ENCODE peak calls at places on chromosomes 6 and 20, in six cellular contexts. One of them, this sample, is unnamed.
A peak's percentile ranks its signal among the peaks of the same experiment; 100 is the strongest.

GRCh38 chr6:2809015-2809414 is 32.6 kb downstream of the SERPINB1 start:
- DNase-seq in ovary: no peak
- DNase-seq in stomach: no peak
- DNase-seq in CD8-positive, alpha-beta T cell: no peak
- DNase-seq in fibroblast of lung: no peak
- DNase-seq in heart left ventricle: no peak
- DNase-seq in this sample: no peak

GRCh38 chr6:13229205-13230085 is 98.9 kb downstream of the TBC1D7 start:
- DNase-seq in ovary: no peak
- DNase-seq in stomach: no peak
- DNase-seq in CD8-positive, alpha-beta T cell: no peak
- DNase-seq in fibroblast of lung: no peak
- DNase-seq in heart left ventricle: no peak
- DNase-seq in this sample: no peak

GRCh38 chr6:4687989-4688947 is 87.9 kb upstream of the CDYL start:
- DNase-seq in ovary: no peak
- DNase-seq in stomach: no peak
- DNase-seq in CD8-positive, alpha-beta T cell: no peak
- DNase-seq in fibroblast of lung: peak; percentile 89
- DNase-seq in heart left ventricle: no peak
- DNase-seq in this sample: no peak

GRCh38 chr20:31473331-31474096 is 1.4 kb downstream of the DEFB124 start:
- DNase-seq in ovary: no peak
- DNase-seq in stomach: no peak
- DNase-seq in CD8-positive, alpha-beta T cell: no peak
- DNase-seq in fibroblast of lung: no peak
- DNase-seq in heart left ventricle: no peak
- DNase-seq in this sample: no peak

GRCh38 chr20:34562643-34563042 is 4.1 kb downstream of the MAP1LC3A start:
- DNase-seq in ovary: no peak
- DNase-seq in stomach: no peak
- DNase-seq in CD8-positive, alpha-beta T cell: no peak
- DNase-seq in fibroblast of lung: peak; percentile 10
- DNase-seq in heart left ventricle: no peak
- DNase-seq in this sample: no peak

GRCh38 chr20:15708984-15709598 is 864.2 kb downstream of the KIF16B start:
- DNase-seq in ovary: peak; percentile 27
- DNase-seq in stomach: peak; percentile 37
- DNase-seq in CD8-positive, alpha-beta T cell: no peak
- DNase-seq in fibroblast of lung: peak; percentile 9
- DNase-seq in heart left ventricle: peak; percentile 24
- DNase-seq in this sample: peak; percentile 4

GRCh38 chr6:10413850-10414765 is 766 bp downstream of the TFAP2A start:
- DNase-seq in ovary: no peak
- DNase-seq in stomach: no peak
- DNase-seq in CD8-positive, alpha-beta T cell: no peak
- DNase-seq in fibroblast of lung: no peak
- DNase-seq in heart left ventricle: no peak
- DNase-seq in this sample: no peak

GRCh38 chr6:141580988-141581387 is 551.7 kb upstream of the GJE1 start:
- DNase-seq in ovary: no peak
- DNase-seq in stomach: no peak
- DNase-seq in CD8-positive, alpha-beta T cell: no peak
- DNase-seq in fibroblast of lung: peak; percentile 20
- DNase-seq in heart left ventricle: no peak
- DNase-seq in this sample: no peak

GRCh38 chr6:54244430-54244829 is 63.8 kb upstream of the TINAG start:
- DNase-seq in ovary: no peak
- DNase-seq in stomach: no peak
- DNase-seq in CD8-positive, alpha-beta T cell: no peak
- DNase-seq in fibroblast of lung: peak; percentile 50
- DNase-seq in heart left ventricle: no peak
- DNase-seq in this sample: no peak

GRCh38 chr6:20058912-20059311 is 153.4 kb downstream of the MBOAT1 start:
- DNase-seq in ovary: no peak
- DNase-seq in stomach: no peak
- DNase-seq in CD8-positive, alpha-beta T cell: no peak
- DNase-seq in fibroblast of lung: no peak
- DNase-seq in heart left ventricle: no peak
- DNase-seq in this sample: no peak

GRCh38 chr20:51457281-51457932 is 85.1 kb downstream of the NFATC2 start:
- DNase-seq in ovary: peak; percentile 70
- DNase-seq in stomach: no peak
- DNase-seq in CD8-positive, alpha-beta T cell: no peak
- DNase-seq in fibroblast of lung: peak; percentile 76
- DNase-seq in heart left ventricle: peak; percentile 52
- DNase-seq in this sample: no peak

GRCh38 chr20:2470432-2471193 is at the start of gene SNRPB:
- DNase-seq in ovary: peak; percentile 96
- DNase-seq in stomach: peak; percentile 98
- DNase-seq in CD8-positive, alpha-beta T cell: peak; percentile 93
- DNase-seq in fibroblast of lung: peak; percentile 100
- DNase-seq in heart left ventricle: peak; percentile 97
- DNase-seq in this sample: peak; percentile 93

GRCh38 chr6:87561012-87561411 is 28.8 kb downstream of the RARS2 start:
- DNase-seq in ovary: no peak
- DNase-seq in stomach: no peak
- DNase-seq in CD8-positive, alpha-beta T cell: no peak
- DNase-seq in fibroblast of lung: no peak
- DNase-seq in heart left ventricle: no peak
- DNase-seq in this sample: no peak

GRCh38 chr6:85632164-85632942 is 10.3 kb downstream of the SYNCRIP start:
- DNase-seq in ovary: no peak
- DNase-seq in stomach: no peak
- DNase-seq in CD8-positive, alpha-beta T cell: no peak
- DNase-seq in fibroblast of lung: no peak
- DNase-seq in heart left ventricle: no peak
- DNase-seq in this sample: no peak

GRCh38 chr6:121881974-121882667 is 446.7 kb downstream of the GJA1 start:
- DNase-seq in ovary: no peak
- DNase-seq in stomach: no peak
- DNase-seq in CD8-positive, alpha-beta T cell: no peak
- DNase-seq in fibroblast of lung: peak; percentile 70
- DNase-seq in heart left ventricle: no peak
- DNase-seq in this sample: no peak

GRCh38 chr6:101290346-101290745 is 103.2 kb upstream of the GRIK2 start:
- DNase-seq in ovary: no peak
- DNase-seq in stomach: no peak
- DNase-seq in CD8-positive, alpha-beta T cell: no peak
- DNase-seq in fibroblast of lung: no peak
- DNase-seq in heart left ventricle: no peak
- DNase-seq in this sample: no peak

GRCh38 chr20:40941023-40941655 is 87.5 kb upstream of the TOP1 start:
- DNase-seq in ovary: no peak
- DNase-seq in stomach: no peak
- DNase-seq in CD8-positive, alpha-beta T cell: no peak
- DNase-seq in fibroblast of lung: no peak
- DNase-seq in heart left ventricle: no peak
- DNase-seq in this sample: no peak

GRCh38 chr6:70474751-70475150 is 61.4 kb downstream of the FAM135A start:
- DNase-seq in ovary: no peak
- DNase-seq in stomach: no peak
- DNase-seq in CD8-positive, alpha-beta T cell: no peak
- DNase-seq in fibroblast of lung: peak; percentile 15
- DNase-seq in heart left ventricle: no peak
- DNase-seq in this sample: no peak

GRCh38 chr20:63471002-63471718 is 1.3 kb downstream of the KCNQ2 start:
- DNase-seq in ovary: no peak
- DNase-seq in stomach: no peak
- DNase-seq in CD8-positive, alpha-beta T cell: no peak
- DNase-seq in fibroblast of lung: no peak
- DNase-seq in heart left ventricle: no peak
- DNase-seq in this sample: no peak

GRCh38 chr6:162088091-162088490 is 639.5 kb downstream of the PRKN start:
- DNase-seq in ovary: no peak
- DNase-seq in stomach: no peak
- DNase-seq in CD8-positive, alpha-beta T cell: no peak
- DNase-seq in fibroblast of lung: no peak
- DNase-seq in heart left ventricle: no peak
- DNase-seq in this sample: no peak

GRCh38 chr20:1820137-1821074 is 74.8 kb upstream of the SIRPA start:
- DNase-seq in ovary: no peak
- DNase-seq in stomach: no peak
- DNase-seq in CD8-positive, alpha-beta T cell: no peak
- DNase-seq in fibroblast of lung: peak; percentile 68
- DNase-seq in heart left ventricle: no peak
- DNase-seq in this sample: no peak

GRCh38 chr20:9966966-9967365 is 67.8 kb upstream of the ANKEF1 start:
- DNase-seq in ovary: no peak
- DNase-seq in stomach: no peak
- DNase-seq in CD8-positive, alpha-beta T cell: no peak
- DNase-seq in fibroblast of lung: no peak
- DNase-seq in heart left ventricle: no peak
- DNase-seq in this sample: no peak

GRCh38 chr6:44529506-44529905 is 142.0 kb downstream of the CDC5L start:
- DNase-seq in ovary: no peak
- DNase-seq in stomach: no peak
- DNase-seq in CD8-positive, alpha-beta T cell: no peak
- DNase-seq in fibroblast of lung: no peak
- DNase-seq in heart left ventricle: no peak
- DNase-seq in this sample: no peak

GRCh38 chr6:44525761-44526351 is 138.3 kb downstream of the CDC5L start:
- DNase-seq in ovary: no peak
- DNase-seq in stomach: no peak
- DNase-seq in CD8-positive, alpha-beta T cell: no peak
- DNase-seq in fibroblast of lung: no peak
- DNase-seq in heart left ventricle: no peak
- DNase-seq in this sample: no peak

GRCh38 chr6:44528716-44529115 is 141.2 kb downstream of the CDC5L start:
- DNase-seq in ovary: no peak
- DNase-seq in stomach: no peak
- DNase-seq in CD8-positive, alpha-beta T cell: no peak
- DNase-seq in fibroblast of lung: no peak
- DNase-seq in heart left ventricle: no peak
- DNase-seq in this sample: no peak

GRCh38 chr6:44527961-44528644 is 140.6 kb downstream of the CDC5L start:
- DNase-seq in ovary: no peak
- DNase-seq in stomach: no peak
- DNase-seq in CD8-positive, alpha-beta T cell: no peak
- DNase-seq in fibroblast of lung: no peak
- DNase-seq in heart left ventricle: no peak
- DNase-seq in this sample: no peak

GRCh38 chr6:44527191-44527960 is 139.9 kb downstream of the CDC5L start:
- DNase-seq in ovary: no peak
- DNase-seq in stomach: no peak
- DNase-seq in CD8-positive, alpha-beta T cell: no peak
- DNase-seq in fibroblast of lung: no peak
- DNase-seq in heart left ventricle: no peak
- DNase-seq in this sample: no peak
- H3K4me3 ChIP-seq in ovary: no peak overlapping the region
- H3K4me3 ChIP-seq in stomach: no peak overlapping the region
- H3K4me3 ChIP-seq in CD8-positive, alpha-beta T cell: no peak overlapping the region
- H3K4me3 ChIP-seq in fibroblast of lung: no peak overlapping the region
- H3K4me3 ChIP-seq in heart left ventricle: no peak overlapping the region
- H3K4me3 ChIP-seq in this sample: no peak overlapping the region

GRCh38 chr20:57220187-57221165 is 46.0 kb downstream of the BMP7 start:
- DNase-seq in ovary: no peak
- DNase-seq in stomach: no peak
- DNase-seq in CD8-positive, alpha-beta T cell: no peak
- DNase-seq in fibroblast of lung: no peak
- DNase-seq in heart left ventricle: no peak
- DNase-seq in this sample: no peak
- H3K4me1 ChIP-seq in ovary: no peaks in the 10 kb centered on the region
- H3K4me1 ChIP-seq in stomach: no peaks in the 10 kb centered on the region
- H3K4me1 ChIP-seq in CD8-positive, alpha-beta T cell: no peaks in the 10 kb centered on the region
- H3K4me1 ChIP-seq in fibroblast of lung: no peaks in the 10 kb centered on the region
- H3K4me1 ChIP-seq in heart left ventricle: no peaks in the 10 kb centered on the region
- H3K4me1 ChIP-seq in this sample: no peaks in the 10 kb centered on the region

GRCh38 chr6:159359581-159360264 is 190.5 kb downstream of the FNDC1 start:
- DNase-seq in ovary: no peak
- DNase-seq in stomach: no peak
- DNase-seq in CD8-positive, alpha-beta T cell: no peak
- DNase-seq in fibroblast of lung: no peak
- DNase-seq in heart left ventricle: no peak
- DNase-seq in this sample: no peak
- H3K9me3 ChIP-seq in ovary: no peaks in the 10 kb centered on the region
- H3K9me3 ChIP-seq in stomach: no peaks in the 10 kb centered on the region
- H3K9me3 ChIP-seq in CD8-positive, alpha-beta T cell: no peaks in the 10 kb centered on the region
- H3K9me3 ChIP-seq in fibroblast of lung: no peaks in the 10 kb centered on the region
- H3K9me3 ChIP-seq in heart left ventricle: no peaks in the 10 kb centered on the region
- H3K9me3 ChIP-seq in this sample: no peaks in the 10 kb centered on the region

GRCh38 chr6:107741191-107741680 is 82.9 kb downstream of the SCML4 start:
- DNase-seq in ovary: no peak
- DNase-seq in stomach: no peak
- DNase-seq in CD8-positive, alpha-beta T cell: no peak
- DNase-seq in fibroblast of lung: no peak
- DNase-seq in heart left ventricle: no peak
- DNase-seq in this sample: no peak
- H3K4me3 ChIP-seq in ovary: no peak overlapping the region
- H3K4me3 ChIP-seq in stomach: no peak overlapping the region
- H3K4me3 ChIP-seq in CD8-positive, alpha-beta T cell: peak overlapping the region; percentile 30
- H3K4me3 ChIP-seq in fibroblast of lung: peak overlapping the region; percentile 33
- H3K4me3 ChIP-seq in heart left ventricle: no peak overlapping the region
- H3K4me3 ChIP-seq in this sample: peak overlapping the region; percentile 75

GRCh38 chr20:44586289-44586911 is 4.0 kb downstream of the PKIG start:
- DNase-seq in ovary: no peak
- DNase-seq in stomach: no peak
- DNase-seq in CD8-positive, alpha-beta T cell: no peak
- DNase-seq in fibroblast of lung: no peak
- DNase-seq in heart left ventricle: no peak
- DNase-seq in this sample: no peak
- H3K4me1 ChIP-seq in ovary: peaks cover 21% of the 10 kb centered on the region
- H3K4me1 ChIP-seq in stomach: peaks cover 49% of the 10 kb centered on the region
- H3K4me1 ChIP-seq in CD8-positive, alpha-beta T cell: no peaks in the 10 kb centered on the region
- H3K4me1 ChIP-seq in fibroblast of lung: peaks cover 16% of the 10 kb centered on the region
- H3K4me1 ChIP-seq in heart left ventricle: peaks cover 26% of the 10 kb centered on the region
- H3K4me1 ChIP-seq in this sample: no peaks in the 10 kb centered on the region

This sample was measured in CD4-positive, CD25-positive, alpha-beta regulatory T cell.